ENCODE peak calls at places on chromosomes 5 and 9, in five cellular contexts. F is testis, E is aorta, V is body of pancreas, Q is fibroblast of lung. O is an unnamed sample.

GRCh38 chr5:79189439-79190234 is 46.3 kb upstream of the JMY start:
- DNase-seq in E (no peak), F (no peak), V (no peak), Q (peak; percentile 11), O (no peak)

GRCh38 chr9:7844283-7844682 is 44.7 kb upstream of the DMAC1 start:
- DNase-seq in Q (peak; percentile 7), V (no peak), E (no peak), F (peak; percentile 18), O (peak; percentile 45)

GRCh38 chr5:74865293-74865798 is 841 bp downstream of the FAM169A start:
- DNase-seq in V (no peak), E (no peak), Q (no peak), F (peak; percentile 37), O (peak; percentile 32)

GRCh38 chr5:178386532-178386931 is 153.9 kb upstream of the PHYKPL start:
- DNase-seq in E (no peak), F (no peak), V (no peak), Q (no peak), O (no peak)

GRCh38 chr5:9166202-9167147 is 379.4 kb downstream of the SEMA5A start:
- DNase-seq in E (no peak), F (no peak), Q (no peak), V (no peak), O (no peak)

GRCh38 chr5:10705736-10706135 is 55.3 kb downstream of the DAP start:
- DNase-seq in Q (peak; percentile 56), V (no peak), E (no peak), F (no peak), O (no peak)

GRCh38 chr5:109455598-109456096 is 45.9 kb upstream of the PJA2 start:
- DNase-seq in Q (peak; percentile 99), F (peak; percentile 30), E (peak; percentile 69), V (peak; percentile 6), O (peak; percentile 49)

GRCh38 chr5:116563909-116564308 is 10.7 kb downstream of the SEMA6A start:
- DNase-seq in E (no peak), Q (no peak), V (no peak), F (no peak), O (no peak)

GRCh38 chr9:37582548-37583157 is 6.5 kb upstream of the FBXO10 start:
- DNase-seq in Q (peak; percentile 64), E (no peak), V (no peak), F (no peak), O (no peak)

GRCh38 chr9:77316058-77316457 is 138.7 kb downstream of the VPS13A start:
- DNase-seq in F (no peak), V (no peak), Q (no peak), E (no peak), O (no peak)

GRCh38 chr5:38670878-38671277 is 114.4 kb upstream of the LIFR start:
- DNase-seq in Q (peak; percentile 20), F (no peak), V (no peak), E (no peak), O (no peak)

GRCh38 chr5:40430112-40430725 is 249.5 kb upstream of the PTGER4 start:
- DNase-seq in V (no peak), E (no peak), F (no peak), Q (no peak), O (peak; percentile 95)

GRCh38 chr5:93055556-93055955 is 525.5 kb downstream of the NR2F1-AS1 start:
- DNase-seq in Q (no peak), E (no peak), V (no peak), F (no peak), O (no peak)

GRCh38 chr9:20559236-20559896 is 62.9 kb downstream of the MLLT3 start:
- DNase-seq in E (no peak), V (no peak), Q (peak; percentile 43), F (no peak), O (no peak)

GRCh38 chr5:81949479-81949878 is 22.3 kb upstream of the ATG10 start:
- DNase-seq in V (no peak), Q (peak; percentile 12), F (no peak), E (no peak), O (no peak)

GRCh38 chr5:121087560-121087959 is 623.5 kb downstream of the PRR16 start:
- DNase-seq in F (no peak), E (no peak), V (no peak), Q (no peak), O (no peak)

GRCh38 chr5:60482301-60482700 is 217.7 kb downstream of the DEPDC1B start:
- DNase-seq in V (no peak), E (no peak), Q (no peak), F (no peak), O (no peak)

GRCh38 chr5:122076669-122077450 is 1.2 kb downstream of the LOX start:
- DNase-seq in V (peak; percentile 81), Q (peak; percentile 80), F (peak; percentile 91), E (peak; percentile 86), O (peak; percentile 69)

GRCh38 chr5:42612997-42613396 is 143.6 kb upstream of the CCDC152 start:
- DNase-seq in E (no peak), Q (peak; percentile 72), F (no peak), V (no peak), O (peak; percentile 54)

GRCh38 chr5:178624626-178625546 is 2.0 kb downstream of the CLK4 start:
- DNase-seq in Q (peak; percentile 33), F (no peak), E (no peak), V (peak; percentile 11), O (peak; percentile 41)

GRCh38 chr5:29822499-29822898 is 1371.0 kb upstream of the CDH6 start:
- DNase-seq in F (no peak), Q (no peak), V (no peak), E (no peak), O (no peak)

GRCh38 chr9:92650839-92651621 is 18.9 kb downstream of the IPPK start:
- DNase-seq in F (peak; percentile 76), E (peak; percentile 63), V (peak; percentile 17), Q (peak; percentile 80), O (no peak)

GRCh38 chr9:1619915-1620705 is 395.0 kb upstream of the SMARCA2 start:
- DNase-seq in Q (no peak), E (no peak), F (no peak), V (no peak), O (peak; percentile 75)

GRCh38 chr5:57009811-57010210 is 57.9 kb upstream of the MIER3 start:
- DNase-seq in V (peak; percentile 7), Q (no peak), F (peak; percentile 78), E (no peak), O (peak; percentile 20)

GRCh38 chr5:105448251-105448650 is 1885.7 kb upstream of the NUDT12 start:
- DNase-seq in V (no peak), Q (no peak), F (no peak), E (no peak), O (no peak)
- H3K27ac ChIP-seq in V (no peak overlapping the region), Q (no peak overlapping the region), F (no peak overlapping the region), E (no peak overlapping the region), O (no peak overlapping the region)

GRCh38 chr5:1729641-1730486 is 69.8 kb downstream of the MRPL36 start:
- DNase-seq in Q (no peak), E (no peak), F (peak; percentile 8), V (no peak), O (no peak)
- H3K27me3 ChIP-seq in Q (no peaks in the 10 kb centered on the region), E (no peaks in the 10 kb centered on the region), F (no peaks in the 10 kb centered on the region), V (no peaks in the 10 kb centered on the region), O (no peaks in the 10 kb centered on the region)

GRCh38 chr5:158538506-158539074 is 561.1 kb downstream of the EBF1 start:
- DNase-seq in Q (no peak), F (no peak), V (no peak), E (no peak), O (peak; percentile 50)
- H3K27ac ChIP-seq in Q (no peak overlapping the region), F (no peak overlapping the region), V (no peak overlapping the region), E (no peak overlapping the region), O (no peak overlapping the region)

GRCh38 chr5:173231996-173232498 is 3.0 kb downstream of the NKX2-5 start:
- DNase-seq in F (no peak), V (no peak), Q (no peak), E (no peak), O (no peak)

GRCh38 chr5:173231381-173231766 is 3.6 kb downstream of the NKX2-5 start:
- DNase-seq in E (no peak), F (no peak), V (no peak), Q (no peak), O (no peak)

GRCh38 chr5:173234129-173234793 is 745 bp downstream of the NKX2-5 start:
- DNase-seq in F (no peak), Q (no peak), E (no peak), V (no peak), O (peak; percentile 45)

GRCh38 chr5:173232499-173233346 is 2.3 kb downstream of the NKX2-5 start:
- DNase-seq in F (no peak), E (no peak), V (no peak), Q (peak; percentile 10), O (no peak)

GRCh38 chr5:173233347-173234128 is 1.5 kb downstream of the NKX2-5 start:
- DNase-seq in E (no peak), V (no peak), Q (no peak), F (no peak), O (no peak)
- H3K27me3 ChIP-seq in E (peaks cover 2% of the 10 kb centered on the region), V (no peaks in the 10 kb centered on the region), Q (peaks cover 87% of the 10 kb centered on the region), F (peaks cover 7% of the 10 kb centered on the region), O (no peaks in the 10 kb centered on the region)

GRCh38 chr5:130068988-130069387 is 164.7 kb downstream of the CHSY3 start:
- DNase-seq in F (no peak), E (no peak), Q (no peak), V (no peak), O (no peak)
- H3K27ac ChIP-seq in F (no peak overlapping the region), E (no peak overlapping the region), Q (no peak overlapping the region), V (no peak overlapping the region), O (no peak overlapping the region)

GRCh38 chr9:68500457-68501158 is 40.1 kb downstream of the TMEM252 start:
- DNase-seq in F (no peak), V (no peak), Q (peak; percentile 65), E (no peak), O (no peak)
- H3K27me3 ChIP-seq in F (no peaks in the 10 kb centered on the region), V (no peaks in the 10 kb centered on the region), Q (no peaks in the 10 kb centered on the region), E (no peaks in the 10 kb centered on the region), O (no peaks in the 10 kb centered on the region)

DNA sequence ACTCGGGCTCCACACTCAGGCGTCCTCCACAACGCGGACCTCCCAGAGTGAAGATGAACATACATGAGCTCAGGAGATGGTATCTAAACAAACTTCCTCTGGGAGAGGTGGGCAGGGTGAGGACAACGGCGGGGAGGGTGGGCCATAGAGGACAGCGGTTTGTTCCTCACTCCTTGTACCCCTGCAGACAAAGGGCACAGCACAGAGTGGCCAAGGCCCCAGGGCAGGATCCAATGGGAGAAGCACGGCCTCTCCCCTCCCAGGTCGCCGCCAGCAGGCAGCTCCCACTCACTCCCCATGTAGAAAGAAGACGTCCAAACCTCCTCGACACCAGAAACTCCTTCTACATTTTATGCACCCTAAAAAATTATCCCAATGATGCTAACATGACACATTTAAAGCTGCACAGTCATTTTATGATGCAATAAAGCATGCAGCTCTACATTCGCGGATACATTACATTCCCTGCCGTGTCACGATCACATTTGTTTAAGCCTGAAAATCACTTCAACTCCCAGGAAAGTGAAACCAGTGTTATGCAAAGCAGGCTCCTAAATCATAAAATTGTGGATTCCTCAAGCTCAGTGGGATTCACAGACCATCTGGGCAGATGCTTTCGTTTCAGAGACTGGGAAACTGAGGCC is 87.5 kb upstream of the SARDH start:
- DNase-seq in Q (no peak), F (no peak), E (no peak), V (no peak), O (no peak)
- H3K27ac ChIP-seq in Q (peak overlapping the region; percentile 20), F (no peak overlapping the region), E (no peak overlapping the region), V (no peak overlapping the region), O (no peak overlapping the region)